ENCODE peak calls at places on chromosomes 2 and 18, in four cellular contexts. W is SIG-M5, N is spleen, Y is T-helper 2 cell. C is an unnamed sample.

GRCh38 chr2:64609229-64609994 is 44.3 kb downstream of the SERTAD2 start:
- DNase-seq in Y (peak; percentile 61), N (peak; percentile 96), W (no peak), C (peak; percentile 51)

GRCh38 chr2:156321243-156321904 is 11.1 kb downstream of the NR4A2 start:
- DNase-seq in N (peak; percentile 81), W (no peak), Y (peak; percentile 33), C (no peak)

GRCh38 chr18:10463741-10464140 is 9.3 kb downstream of the APCDD1 start:
- DNase-seq in Y (no peak), W (no peak), N (no peak), C (no peak)

GRCh38 chr18:57854726-57855125 is 51.6 kb upstream of the ATP8B1 start:
- DNase-seq in N (no peak), Y (no peak), W (no peak), C (no peak)

GRCh38 chr18:8595445-8595844 is 13.8 kb upstream of the RAB12 start:
- DNase-seq in N (no peak), W (no peak), Y (no peak), C (no peak)

GRCh38 chr2:66490588-66491001 is 55.7 kb downstream of the MEIS1 start:
- DNase-seq in N (no peak), Y (no peak), W (no peak), C (no peak)

GRCh38 chr18:23143871-23144270 is 8.6 kb downstream of the CABLES1 start:
- DNase-seq in W (no peak), N (no peak), Y (no peak), C (peak; percentile 81)

GRCh38 chr2:129741623-129742022 is 237.8 kb upstream of the RAB6C start:
- DNase-seq in N (no peak), Y (no peak), W (no peak), C (no peak)

GRCh38 chr2:28949617-28950305 is 31.3 kb upstream of the TOGARAM2 start:
- DNase-seq in W (no peak), N (no peak), Y (no peak), C (peak; percentile 32)

GRCh38 chr2:117979911-117980341 is 33.9 kb downstream of the CCDC93 start:
- DNase-seq in Y (no peak), N (no peak), W (no peak), C (peak; percentile 22)

GRCh38 chr2:198756166-198756565 is 701.6 kb downstream of the SATB2 start:
- DNase-seq in Y (no peak), N (no peak), W (no peak), C (no peak)

GRCh38 chr2:111522231-111522768 is 361.7 kb downstream of the ANAPC1 start:
- DNase-seq in N (no peak), W (no peak), Y (no peak), C (no peak)

GRCh38 chr2:227576110-227576509 is 22.6 kb upstream of the SCYGR2 start:
- DNase-seq in W (no peak), Y (no peak), N (no peak), C (no peak)

GRCh38 chr2:160719116-160719515 is 225.5 kb upstream of the RBMS1 start:
- DNase-seq in W (no peak), Y (no peak), N (no peak), C (no peak)

GRCh38 chr2:198441246-198441645 is 636.9 kb downstream of the PLCL1 start:
- DNase-seq in Y (no peak), N (no peak), W (no peak), C (no peak)